ENCODE peak calls at places on chromosomes 13 and 19, in nine cellular contexts. R is stimulated activated CD4-positive, alpha-beta T cell treated with anti-CD3 and anti-CD28 coated beads, Interleukin-2, amount 100 ng/mL, for 48 hours; P is Peyer's patch; A is right cardiac atrium; N is aorta; B is cardiac fibroblast; I is occipital lobe; U is activated B cell treated with CpG ODN at 0.5 μM for 24 hours; Q is body of pancreas. E is an unnamed sample.

GRCh38 chr13:26502826-26503225 is 54.7 kb upstream of the WASF3 start:
- DNase-seq in P (no peak), A (no peak), B (peak), N (no peak), U (no peak), Q (peak), I (peak), R (peak), E (no peak)

GRCh38 chr19:12990447-12990846 is 4.8 kb upstream of the NFIX start:
- DNase-seq in U (no peak), Q (no peak), R (no peak), A (no peak), I (no peak), B (no peak), N (no peak), P (no peak), E (no peak)

GRCh38 chr13:112849500-112849899 is 119.5 kb upstream of the MCF2L start:
- DNase-seq in A (no peak), B (no peak), R (no peak), U (no peak), N (no peak), P (peak), Q (peak), I (no peak), E (peak)

GRCh38 chr19:16180611-16181010 is 4.6 kb upstream of the FAM32A start:
- DNase-seq in B (peak), Q (no peak), P (no peak), R (no peak), I (no peak), U (no peak), N (no peak), A (no peak), E (no peak)

GRCh38 chr19:4233282-4233853 is 4.0 kb downstream of the EBI3 start:
- DNase-seq in N (peak), Q (peak), A (peak), P (peak), I (peak), R (peak), B (peak), U (peak), E (no peak)

GRCh38 chr19:18230941-18231734 is 4.9 kb upstream of the PDE4C start:
- DNase-seq in I (no peak), Q (no peak), N (no peak), P (no peak), B (peak), A (peak), R (no peak), U (no peak), E (no peak)

GRCh38 chr13:29753593-29754485 is 96.6 kb downstream of the UBL3 start:
- DNase-seq in A (no peak), B (no peak), P (no peak), Q (no peak), I (no peak), U (no peak), R (no peak), N (no peak), E (no peak)

GRCh38 chr13:92487238-92487637 is 739.4 kb upstream of the GPC6 start:
- DNase-seq in R (no peak), P (no peak), A (no peak), Q (no peak), B (no peak), U (no peak), I (no peak), N (no peak), E (no peak)

GRCh38 chr13:58804832-58805231 is 1173.3 kb downstream of the PCDH17 start:
- DNase-seq in P (no peak), I (no peak), U (no peak), N (no peak), R (no peak), B (no peak), A (no peak), Q (no peak), E (no peak)

GRCh38 chr13:68984688-68985319 is 1122.8 kb upstream of the ATXN8OS start:
- DNase-seq in A (peak), Q (no peak), I (no peak), U (no peak), N (peak), P (peak), B (no peak), R (no peak), E (no peak)

GRCh38 chr13:31461923-31462322 is 262.1 kb downstream of the B3GLCT start:
- DNase-seq in U (no peak), I (no peak), P (no peak), R (no peak), B (no peak), A (no peak), N (no peak), Q (no peak), E (no peak)

GRCh38 chr13:111202745-111203144 is 87.6 kb downstream of the ARHGEF7 start:
- DNase-seq in R (no peak), U (no peak), N (no peak), I (no peak), B (peak), P (no peak), Q (no peak), A (no peak), E (peak)

GRCh38 chr13:107765724-107766436 is 449.5 kb downstream of the LIG4 start:
- DNase-seq in R (no peak), U (no peak), I (no peak), Q (no peak), A (no peak), B (peak), P (no peak), N (no peak), E (no peak)

GRCh38 chr13:66995366-66995663 is 234.8 kb downstream of the PCDH9 start:
- DNase-seq in N (no peak), P (no peak), R (no peak), Q (no peak), B (no peak), A (no peak), U (no peak), I (no peak), E (no peak)

GRCh38 chr19:51387924-51388389 is at the start of gene LIM2:
- DNase-seq in I (no peak), B (no peak), R (no peak), A (no peak), U (no peak), N (no peak), P (no peak), Q (no peak), E (no peak)

GRCh38 chr13:96003304-96003703 is 49.9 kb downstream of the UGGT2 start:
- DNase-seq in R (no peak), N (no peak), I (no peak), U (no peak), A (no peak), P (no peak), Q (no peak), B (peak), E (no peak)

GRCh38 chr13:113148940-113149503 is 9.4 kb upstream of the PROZ start:
- DNase-seq in B (no peak), N (no peak), U (no peak), Q (no peak), A (no peak), R (no peak), P (no peak), I (no peak), E (no peak)

GRCh38 chr19:46714523-46715106 is 2.3 kb downstream of the PRKD2 start:
- DNase-seq in A (no peak), I (no peak), U (peak), N (no peak), Q (no peak), R (no peak), B (no peak), P (no peak), E (no peak)

GRCh38 chr19:5547881-5548280 is 19.9 kb downstream of the TINCR start:
- DNase-seq in R (no peak), I (no peak), P (peak), Q (no peak), B (peak), U (no peak), N (no peak), A (no peak), E (no peak)

GRCh38 chr13:60020288-60020687 is 143.4 kb downstream of the DIAPH3 start:
- DNase-seq in U (no peak), Q (no peak), R (no peak), A (no peak), N (no peak), I (no peak), P (no peak), B (no peak), E (no peak)

E was measured in LNCaP clone FGC.